ENCODE peak calls at places on chromosome 17, in five cellular contexts. W is coronary artery, E is heart left ventricle, D is IMR-90, L is GM23338. H is an unnamed sample.
A peak's percentile ranks its signal among the peaks of the same experiment; 100 is the strongest.

GRCh38 chr17:2143332-2143731 is 88.4 kb downstream of the HIC1 start:
- DNase-seq in W (no peak), E (no peak), D (no peak), L (no peak), H (no peak)

GRCh38 chr17:72120878-72121163 is at the start of gene SOX9:
- DNase-seq in W (peak; percentile 93), E (peak; percentile 90), D (peak; percentile 96), L (peak; percentile 97), H (peak; percentile 70)

GRCh38 chr17:68939195-68939594 is 16.0 kb downstream of the ABCA8 start:
- DNase-seq in W (no peak), E (no peak), D (no peak), L (no peak), H (no peak)

GRCh38 chr17:20774472-20775135 is 195.1 kb downstream of the CDRT15L2 start:
- DNase-seq in W (no peak), E (no peak), D (no peak), L (no peak), H (peak; percentile 1)

GRCh38 chr17:19002805-19003542 is 1.6 kb downstream of the FAM83G start:
- DNase-seq in W (no peak), E (no peak), D (peak; percentile 54), L (no peak), H (no peak)

GRCh38 chr17:47844814-47845453 is 3.9 kb upstream of the SCRN2 start:
- DNase-seq in W (no peak), E (no peak), D (peak; percentile 18), L (peak; percentile 57), H (no peak)

GRCh38 chr17:82613283-82614094 is 34.8 kb downstream of the WDR45B start:
- DNase-seq in W (no peak), E (peak; percentile 33), D (no peak), L (peak; percentile 70), H (no peak)

GRCh38 chr17:36808181-36808661 is 129.1 kb upstream of the LHX1 start:
- DNase-seq in W (peak; percentile 33), E (no peak), D (no peak), L (peak; percentile 78), H (no peak)

GRCh38 chr17:68771867-68772515 is 170.8 kb upstream of the FAM20A start:
- DNase-seq in W (no peak), E (no peak), D (peak; percentile 75), L (peak; percentile 77), H (no peak)

GRCh38 chr17:37605813-37606505 is 3.3 kb downstream of the SYNRG start:
- DNase-seq in W (no peak), E (no peak), D (no peak), L (no peak), H (peak; percentile 23)

GRCh38 chr17:43378766-43379165 is 20.0 kb upstream of the ARL4D start:
- DNase-seq in W (no peak), E (no peak), D (no peak), L (no peak), H (no peak)

GRCh38 chr17:8225813-8226535 is 15.6 kb upstream of the AURKB start:
- DNase-seq in W (no peak), E (peak; percentile 47), D (peak; percentile 84), L (peak; percentile 85), H (no peak)

GRCh38 chr17:81173354-81173753 is 7.3 kb upstream of the AATK start:
- DNase-seq in W (no peak), E (no peak), D (no peak), L (no peak), H (no peak)

GRCh38 chr17:79809530-79810137 is 12.8 kb upstream of the CBX8 start:
- DNase-seq in W (no peak), E (no peak), D (no peak), L (peak; percentile 55), H (no peak)

GRCh38 chr17:70608193-70608592 is 438.9 kb downstream of the KCNJ2 start:
- DNase-seq in W (no peak), E (no peak), D (no peak), L (no peak), H (no peak)

GRCh38 chr17:2395258-2396170 is 5.3 kb downstream of the MNT start:
- DNase-seq in W (no peak), E (no peak), D (peak; percentile 58), L (no peak), H (no peak)

GRCh38 chr17:19724501-19725420 is 8.4 kb upstream of the SLC47A2 start:
- DNase-seq in W (no peak), E (peak; percentile 62), D (no peak), L (no peak), H (no peak)

GRCh38 chr17:19769946-19770652 is 22.0 kb upstream of the ALDH3A1 start:
- DNase-seq in W (no peak), E (no peak), D (peak; percentile 70), L (no peak), H (peak; percentile 74)

GRCh38 chr17:71975331-71975801 is 145.5 kb upstream of the SOX9 start:
- DNase-seq in W (peak; percentile 82), E (peak; percentile 57), D (peak; percentile 42), L (peak; percentile 4), H (no peak)

GRCh38 chr17:44353656-44354331 is 8.7 kb downstream of the GRN start:
- DNase-seq in W (no peak), E (no peak), D (no peak), L (peak; percentile 64), H (no peak)

GRCh38 chr17:51238253-51238887 is 21.5 kb downstream of the MBTD1 start:
- DNase-seq in W (no peak), E (no peak), D (no peak), L (no peak), H (no peak)

GRCh38 chr17:11351479-11351878 is 110.5 kb downstream of the SHISA6 start:
- DNase-seq in W (no peak), E (no peak), D (no peak), L (no peak), H (no peak)

GRCh38 chr17:38504216-38504615 is 76.0 kb downstream of the ARHGAP23 start:
- DNase-seq in W (no peak), E (no peak), D (no peak), L (no peak), H (no peak)

GRCh38 chr17:47955497-47956461 is 1.9 kb downstream of the PRR15L start:
- DNase-seq in W (no peak), E (no peak), D (no peak), L (no peak), H (no peak)

GRCh38 chr17:41785876-41786226 is 660 bp downstream of the JUP start:
- DNase-seq in W (no peak), E (peak; percentile 64), D (no peak), L (peak; percentile 79), H (no peak)

GRCh38 chr17:48006936-48007703 is 30.5 kb downstream of the COPZ2 start:
- DNase-seq in W (no peak), E (no peak), D (no peak), L (no peak), H (no peak)

GRCh38 chr17:81093576-81094223 is 58.7 kb downstream of the BAIAP2 start:
- DNase-seq in W (no peak), E (no peak), D (no peak), L (no peak), H (no peak)

GRCh38 chr17:80861892-80862291 is 129.7 kb upstream of the CHMP6 start:
- DNase-seq in W (no peak), E (no peak), D (peak; percentile 30), L (peak; percentile 31), H (no peak)

GRCh38 chr17:81309140-81309858 is 14.2 kb upstream of the SLC38A10 start:
- DNase-seq in W (peak; percentile 85), E (peak; percentile 90), D (peak; percentile 51), L (peak; percentile 83), H (no peak)

GRCh38 chr17:42617956-42618431 is 8.5 kb downstream of the TUBG1 start:
- DNase-seq in W (no peak), E (no peak), D (no peak), L (no peak), H (no peak)

GRCh38 chr17:71273451-71273850 is 847.4 kb upstream of the SOX9 start:
- DNase-seq in W (no peak), E (no peak), D (no peak), L (no peak), H (peak; percentile 23)

GRCh38 chr17:51703364-51704341 is 443.3 kb downstream of the UTP18 start:
- DNase-seq in W (no peak), E (peak; percentile 75), D (no peak), L (no peak), H (no peak)

GRCh38 chr17:65029605-65030308 is 26.8 kb downstream of the GNA13 start:
- DNase-seq in W (no peak), E (no peak), D (no peak), L (no peak), H (no peak)

GRCh38 chr17:65025288-65025687 is 31.3 kb downstream of the GNA13 start:
- DNase-seq in W (no peak), E (no peak), D (no peak), L (no peak), H (no peak)

GRCh38 chr17:65028537-65028843 is 28.1 kb downstream of the GNA13 start:
- DNase-seq in W (no peak), E (no peak), D (no peak), L (no peak), H (no peak)

GRCh38 chr17:65030618-65031017 is 25.9 kb downstream of the GNA13 start:
- DNase-seq in W (no peak), E (no peak), D (no peak), L (no peak), H (no peak)

GRCh38 chr17:65027305-65027704 is 29.2 kb downstream of the GNA13 start:
- DNase-seq in W (no peak), E (no peak), D (peak; percentile 83), L (peak; percentile 75), H (no peak)
- TF ChIP-seq CTCF in W (no peak), E (peak; percentile 11), D (peak; percentile 47), L (peak; percentile 22), H (peak; percentile 38)

DNA sequence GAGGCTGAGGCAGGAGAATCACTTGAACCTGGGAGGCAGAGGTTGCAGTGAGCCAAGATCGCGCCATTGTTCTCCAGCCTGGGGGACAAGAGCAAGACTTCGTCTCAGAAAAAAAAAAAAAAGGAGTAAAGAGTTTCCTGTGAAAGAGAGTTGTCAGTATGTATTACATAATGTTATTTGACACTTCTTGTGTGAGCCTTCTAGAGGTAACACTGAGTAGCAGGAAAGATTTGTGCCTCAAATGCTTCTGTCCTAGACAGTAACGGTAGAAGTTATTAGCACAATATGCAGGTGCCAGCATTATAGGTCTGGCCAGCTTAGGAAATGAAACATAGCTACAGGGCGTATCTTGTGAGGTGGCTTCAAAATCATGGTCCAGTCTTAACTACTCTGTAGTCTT is 6.2 kb downstream of the RPS6KB1 start:
- DNase-seq in W (no peak), E (no peak), D (no peak), L (no peak), H (no peak)
- H3K4me3 ChIP-seq in W (no peak overlapping the region), E (no peak overlapping the region), D (no peak overlapping the region), L (no peak overlapping the region), H (no peak overlapping the region)

DNA sequence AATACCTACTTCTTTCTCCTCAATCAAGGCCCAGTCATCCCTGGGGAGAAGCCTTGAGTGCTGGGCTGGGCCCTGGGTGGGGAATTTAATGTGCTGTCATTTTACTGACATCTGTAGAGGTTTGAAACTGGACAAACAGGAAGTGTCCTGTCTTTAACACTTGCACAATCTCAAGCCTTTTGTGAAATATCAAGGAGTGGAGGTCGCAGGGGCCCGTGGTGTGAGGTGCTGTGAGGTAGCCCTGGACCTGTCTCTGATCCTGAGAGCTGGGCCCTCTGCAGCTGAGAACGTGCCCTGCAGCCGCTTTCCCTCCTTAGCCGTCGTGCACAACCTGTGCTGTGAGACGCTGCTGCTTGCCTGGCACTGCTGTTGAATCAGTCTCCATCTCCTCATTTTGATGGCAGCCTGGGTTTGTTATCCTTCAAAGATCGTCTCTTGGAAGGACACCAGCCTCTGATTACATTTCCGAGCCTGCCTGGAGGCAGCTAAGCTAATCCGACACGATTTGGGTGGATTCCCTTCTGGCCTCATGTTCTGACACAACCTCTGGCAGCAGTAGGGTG is 29.9 kb downstream of the SMARCE1 start:
- DNase-seq in W (no peak), E (no peak), D (no peak), L (peak; percentile 50), H (no peak)
- TF ChIP-seq CTCF in W (no peak), E (no peak), D (no peak), L (no peak), H (no peak)

GRCh38 chr17:50128441-50129302 is 1.3 kb downstream of the SAMD14 start:
- DNase-seq in W (no peak), E (no peak), D (peak; percentile 18), L (peak; percentile 93), H (no peak)
- H3K4me3 ChIP-seq in W (peak overlapping the region; percentile 72), E (peak overlapping the region; percentile 60), D (peak overlapping the region; percentile 64), L (peak overlapping the region; percentile 69), H (peak overlapping the region; percentile 25)